ENCODE peak calls at places on chromosome 4, in five cellular contexts. Z is heart left ventricle; B is right atrium auricular region; K is suprapubic skin; H is CD8-positive, alpha-beta memory T cell. U is an unnamed sample.
A peak's percentile ranks its signal among the peaks of the same experiment; 100 is the strongest.

GRCh38 chr4:85221606-85222005 is 253.3 kb upstream of the ARHGAP24 start:
- DNase-seq in B (no peak), Z (no peak), K (no peak), H (no peak), U (no peak)

GRCh38 chr4:4328840-4329239 is 38.8 kb downstream of the ZBTB49 start:
- DNase-seq in Z (no peak), K (peak; percentile 26), H (no peak), B (no peak), U (peak; percentile 9)

GRCh38 chr4:30429813-30430466 is 290.2 kb upstream of the PCDH7 start:
- DNase-seq in B (no peak), Z (no peak), H (no peak), K (no peak), U (no peak)

GRCh38 chr4:95141376-95141775 is 383.6 kb downstream of the BMPR1B start:
- DNase-seq in H (no peak), Z (no peak), B (no peak), K (no peak), U (no peak)

GRCh38 chr4:55038176-55038890 is 87.1 kb downstream of the KDR start:
- DNase-seq in H (no peak), B (peak; percentile 66), Z (peak; percentile 54), K (no peak), U (no peak)

GRCh38 chr4:170805352-170805751 is 715.6 kb upstream of the AADAT start:
- DNase-seq in H (no peak), Z (no peak), B (no peak), K (no peak), U (no peak)

GRCh38 chr4:2007804-2008670 is 737 bp downstream of the NELFA start:
- DNase-seq in H (no peak), B (no peak), Z (no peak), K (no peak), U (no peak)

GRCh38 chr4:47972181-47972580 is 44.3 kb downstream of the CNGA1 start:
- DNase-seq in Z (no peak), K (no peak), B (no peak), H (no peak), U (no peak)

GRCh38 chr4:55635760-55636621 is at the start of gene NMU:
- DNase-seq in B (no peak), H (no peak), K (no peak), Z (no peak), U (peak; percentile 66)

GRCh38 chr4:36285784-36286480 is 4.5 kb downstream of the DTHD1 start:
- DNase-seq in B (no peak), K (no peak), Z (no peak), H (peak; percentile 80), U (no peak)

GRCh38 chr4:41681054-41681453 is 67.5 kb downstream of the PHOX2B start:
- DNase-seq in Z (no peak), K (no peak), B (no peak), H (no peak), U (no peak)

GRCh38 chr4:87211249-87211952 is 9.0 kb downstream of the KLHL8 start:
- DNase-seq in Z (no peak), B (no peak), K (no peak), H (no peak), U (no peak)

GRCh38 chr4:156931267-156931666 is 40.3 kb downstream of the PDGFC start:
- DNase-seq in Z (no peak), B (no peak), H (no peak), K (no peak), U (peak; percentile 61)

GRCh38 chr4:147307896-147308680 is 172.8 kb upstream of the EDNRA start:
- DNase-seq in Z (no peak), B (no peak), H (no peak), K (no peak), U (no peak)

DNA sequence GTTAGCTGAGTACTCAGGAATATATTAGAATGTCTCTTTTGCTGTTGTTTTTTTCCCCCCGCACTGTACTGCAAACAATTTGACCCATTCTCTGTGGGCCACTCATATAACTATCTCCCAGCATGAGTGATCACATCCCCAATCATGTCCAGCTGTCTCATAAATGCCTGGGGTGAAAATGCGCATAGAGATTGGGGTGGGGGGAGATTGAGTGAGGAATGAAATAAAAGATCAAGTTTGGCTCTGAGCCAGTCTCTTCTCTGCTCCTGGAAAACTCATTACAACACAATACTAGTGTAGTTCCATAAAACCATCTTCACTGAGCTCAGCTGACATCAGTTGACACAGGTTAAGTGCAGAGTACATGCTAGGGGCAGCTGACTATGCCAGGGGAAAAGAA is 96.8 kb downstream of the EGF start:
- DNase-seq in B (no peak), K (no peak), H (no peak), Z (no peak), U (no peak)
- H3K27ac ChIP-seq in B (no peak overlapping the region), K (no peak overlapping the region), H (no peak overlapping the region), Z (no peak overlapping the region), U (no peak overlapping the region)

GRCh38 chr4:138192113-138192512 is 50.0 kb downstream of the SLC7A11 start:
- DNase-seq in H (no peak), Z (no peak), K (no peak), B (no peak), U (no peak)
- H3K4me1 ChIP-seq in H (no peaks in the 10 kb centered on the region), Z (no peaks in the 10 kb centered on the region), K (no peaks in the 10 kb centered on the region), B (no peaks in the 10 kb centered on the region), U (peaks cover 22% of the 10 kb centered on the region)

DNA sequence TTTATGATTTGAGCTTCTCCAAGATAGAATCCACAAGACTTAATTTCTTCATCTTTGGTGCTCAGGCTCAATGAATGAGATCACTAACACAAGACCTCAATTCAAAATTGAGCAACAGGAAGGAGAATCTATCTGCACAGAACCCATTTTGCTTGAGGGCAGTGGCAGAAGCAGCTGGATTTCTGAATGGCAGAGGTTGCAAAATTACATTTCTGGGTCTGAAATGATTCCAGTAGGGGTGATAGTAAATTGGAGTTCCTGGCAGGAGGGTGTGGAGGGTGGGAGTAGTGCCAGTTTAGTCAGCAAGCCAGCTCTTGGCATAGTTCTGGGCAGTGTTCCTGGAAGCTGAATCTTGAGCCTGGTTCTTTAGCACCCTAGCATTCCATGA is 281.1 kb downstream of the SLC7A11 start:
- DNase-seq in Z (no peak), H (no peak), B (no peak), K (no peak), U (peak; percentile 85)
- H3K27ac ChIP-seq in Z (no peak overlapping the region), H (no peak overlapping the region), B (no peak overlapping the region), K (peak overlapping the region; percentile 45), U (peak overlapping the region; percentile 95)

GRCh38 chr4:76883147-76883546 is 14.8 kb downstream of the SOWAHB start:
- DNase-seq in K (no peak), H (no peak), B (no peak), Z (no peak), U (no peak)

GRCh38 chr4:76879731-76880364 is 18.1 kb downstream of the SOWAHB start:
- DNase-seq in H (no peak), Z (no peak), K (no peak), B (no peak), U (no peak)

GRCh38 chr4:76886214-76886613 is 11.7 kb downstream of the SOWAHB start:
- DNase-seq in H (no peak), B (no peak), K (no peak), Z (no peak), U (no peak)

GRCh38 chr4:76882630-76883029 is 15.3 kb downstream of the SOWAHB start:
- DNase-seq in K (no peak), B (no peak), H (no peak), Z (no peak), U (no peak)

DNA sequence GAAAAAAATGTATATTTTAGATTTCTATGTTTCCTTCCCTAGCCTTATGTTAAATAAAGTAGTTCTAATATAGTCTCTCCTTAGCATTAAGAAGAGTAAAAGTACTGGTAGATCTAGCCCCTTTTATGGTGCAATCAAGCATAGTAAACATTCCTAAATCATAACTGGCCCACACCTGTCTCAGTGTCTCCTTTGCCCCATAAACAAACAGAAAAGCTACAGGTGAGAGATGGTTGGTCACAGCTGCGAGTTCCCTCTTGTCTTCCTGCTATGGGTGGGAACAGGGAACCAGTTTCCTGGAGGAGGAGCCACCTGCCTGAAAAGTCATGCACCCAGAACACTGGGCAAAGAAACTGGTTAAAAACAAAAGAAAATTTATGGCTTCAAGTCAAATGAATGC is 16.6 kb downstream of the SOWAHB start:
- DNase-seq in B (no peak), K (no peak), Z (no peak), H (no peak), U (no peak)
- H3K4me1 ChIP-seq in B (no peaks in the 10 kb centered on the region), K (no peaks in the 10 kb centered on the region), Z (no peaks in the 10 kb centered on the region), H (no peaks in the 10 kb centered on the region), U (peaks cover 8% of the 10 kb centered on the region)

DNA sequence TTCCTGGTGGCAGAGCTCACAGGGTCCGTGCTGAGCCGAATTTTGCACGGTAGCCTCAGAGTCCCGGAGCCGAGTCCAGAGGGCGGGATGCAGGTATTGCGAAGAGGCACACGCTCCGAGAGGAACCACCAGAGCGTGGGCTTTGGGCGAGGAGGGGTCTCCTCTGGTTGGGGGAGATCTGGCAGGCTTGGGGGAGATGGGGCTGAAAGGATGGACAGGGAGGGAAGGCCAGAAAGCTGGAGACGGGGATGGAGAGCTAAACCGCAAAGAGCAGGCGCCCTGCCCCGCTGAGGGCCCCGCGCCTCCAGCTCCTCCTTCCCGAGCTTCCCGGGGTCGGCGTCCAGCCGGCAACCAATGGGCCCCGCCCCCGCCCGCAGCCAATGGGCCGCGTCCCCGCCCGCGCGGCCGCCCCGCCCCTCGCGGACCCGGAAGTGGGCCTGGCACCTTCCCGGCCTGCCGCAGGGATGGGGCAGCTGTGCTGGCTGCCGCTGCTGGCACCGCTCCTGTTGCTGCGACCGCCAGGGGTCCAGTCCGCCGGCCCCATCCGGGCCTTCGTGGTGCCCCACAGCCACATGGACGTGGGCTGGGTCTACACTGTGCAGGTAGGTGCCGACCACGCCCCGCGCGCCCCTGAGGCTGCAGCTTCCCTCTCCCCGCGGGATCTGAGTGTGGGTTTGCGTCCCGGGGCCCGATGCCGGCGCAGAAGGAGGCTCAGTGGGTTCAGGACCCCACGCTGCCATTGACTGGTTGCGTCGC is at the start of gene MAN2B2:
- DNase-seq in Z (peak; percentile 89), H (peak; percentile 86), K (peak; percentile 90), B (peak; percentile 87), U (peak; percentile 87)
- H3K27ac ChIP-seq in Z (peak within 1 kb of the TSS; percentile 74), H (peak within 1 kb of the TSS; percentile 81), K (no peak within 1 kb of the TSS), B (peak within 1 kb of the TSS; percentile 37), U (no peak within 1 kb of the TSS)

DNA sequence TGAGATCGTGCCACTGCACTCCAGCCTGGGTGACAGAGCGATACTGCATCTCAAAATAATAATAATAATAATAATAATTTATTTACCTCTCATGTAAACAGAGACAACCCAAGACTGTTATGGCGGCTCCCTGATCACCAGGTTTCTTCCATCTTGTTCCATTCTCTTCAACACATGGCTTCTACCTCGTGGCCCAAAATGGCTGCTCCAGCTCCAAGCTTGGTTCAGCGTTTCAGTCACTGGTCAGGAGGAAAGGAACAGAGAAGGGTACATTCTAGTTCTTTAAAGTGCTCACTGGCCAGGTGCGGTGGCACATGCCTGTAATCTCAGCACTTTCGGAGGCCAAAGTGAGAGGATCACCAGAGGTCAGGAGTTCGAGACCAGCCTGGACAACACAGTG is 24.9 kb upstream of the CHRNA9 start:
- DNase-seq in K (no peak), H (no peak), Z (no peak), B (no peak), U (no peak)
- H3K4me1 ChIP-seq in K (peaks cover 10% of the 10 kb centered on the region), H (peaks cover 70% of the 10 kb centered on the region), Z (peaks cover 9% of the 10 kb centered on the region), B (no peaks in the 10 kb centered on the region), U (peaks cover 9% of the 10 kb centered on the region)

GRCh38 chr4:121373841-121374240 is 7.0 kb downstream of the QRFPR start:
- DNase-seq in H (no peak), Z (no peak), K (no peak), B (no peak), U (no peak)
- H3K27ac ChIP-seq in H (no peak overlapping the region), Z (no peak overlapping the region), K (no peak overlapping the region), B (no peak overlapping the region), U (no peak overlapping the region)